ENCODE peak calls at places on chromosomes 2 and 18, in seven cellular contexts. A is stimulated activated CD8-positive, alpha-beta memory T cell treated with anti-CD3 and anti-CD28 coated beads, Interleukin-4, amount 100 ng/mL, for 4 hours; K is fibroblast of lung; X is adipocyte; C is NK-92 treated with Interleukin-12 subunit alpha and Interleukin-12 subunit beta, amount 100 ng/mL, for 24 hours; J is stimulated activated CD4-positive, alpha-beta T cell treated with anti-CD3 and anti-CD28 coated beads, Interleukin-15, amount 100 ng/mL, for 24 hours; B is HCT116. T is an unnamed sample.

GRCh38 chr2:154709215-154709614 is 10.7 kb downstream of the KCNJ3 start:
- DNase-seq in C (no peak), K (no peak), A (no peak), X (no peak), J (no peak), B (no peak), T (no peak)

GRCh38 chr18:9878783-9879242 is 7.0 kb upstream of the TXNDC2 start:
- DNase-seq in C (no peak), K (no peak), X (no peak), A (no peak), B (no peak), J (no peak), T (no peak)

GRCh38 chr2:127690696-127691095 is 10.6 kb upstream of the SFT2D3 start:
- DNase-seq in A (no peak), J (no peak), X (no peak), C (no peak), B (no peak), K (no peak), T (no peak)

GRCh38 chr2:162509288-162509968 is 165.5 kb downstream of the GCA start:
- DNase-seq in J (no peak), X (no peak), A (no peak), C (no peak), K (peak; percentile 48), B (no peak), T (no peak)

GRCh38 chr2:47867205-47867604 is 39.1 kb downstream of the FBXO11 start:
- DNase-seq in C (no peak), J (no peak), K (peak; percentile 88), X (peak; percentile 52), A (no peak), B (peak; percentile 31), T (no peak)

GRCh38 chr2:135798762-135799161 is 38.2 kb downstream of the LCT start:
- DNase-seq in A (no peak), K (no peak), C (no peak), B (no peak), X (no peak), J (no peak), T (no peak)

GRCh38 chr2:29065479-29065847 is 8.9 kb downstream of the PCARE start:
- DNase-seq in C (no peak), B (no peak), A (no peak), K (no peak), J (no peak), X (no peak), T (no peak)

GRCh38 chr2:209138079-209138478 is 285.8 kb upstream of the MAP2 start:
- DNase-seq in A (no peak), C (no peak), K (no peak), X (no peak), J (no peak), B (no peak), T (no peak)

GRCh38 chr2:46066116-46066515 is 231.1 kb upstream of the EPAS1 start:
- DNase-seq in B (no peak), K (peak; percentile 56), X (no peak), J (no peak), A (no peak), C (no peak), T (no peak)

GRCh38 chr2:135494917-135495316 is 36.1 kb downstream of the ZRANB3 start:
- DNase-seq in A (no peak), J (no peak), K (no peak), X (no peak), C (no peak), B (no peak), T (no peak)

GRCh38 chr18:35912332-35912731 is 60.1 kb upstream of the RMP24 start:
- DNase-seq in J (no peak), K (no peak), C (no peak), X (no peak), B (no peak), A (no peak), T (no peak)

GRCh38 chr2:179917272-179917671 is 55.9 kb upstream of the ZNF385B start:
- DNase-seq in A (no peak), B (no peak), X (peak; percentile 64), K (peak; percentile 77), J (no peak), C (no peak), T (no peak)

GRCh38 chr2:9757430-9758287 is 85.6 kb upstream of the TAF1B start:
- DNase-seq in J (no peak), A (no peak), X (peak; percentile 46), C (no peak), K (peak; percentile 68), B (no peak), T (no peak)

GRCh38 chr2:233979748-233980147 is 62.6 kb downstream of the TRPM8 start:
- DNase-seq in X (no peak), K (no peak), J (no peak), C (no peak), A (no peak), B (no peak), T (no peak)

GRCh38 chr2:239009001-239009961 is 161.4 kb downstream of the TWIST2 start:
- DNase-seq in A (no peak), B (no peak), J (no peak), C (no peak), K (no peak), X (no peak), T (no peak)

GRCh38 chr2:196337618-196337953 is 166.2 kb upstream of the STK17B start:
- DNase-seq in A (no peak), X (no peak), J (no peak), C (no peak), K (no peak), B (no peak), T (no peak)

GRCh38 chr2:241799522-241800197 is 9.3 kb upstream of the NEU4 start:
- DNase-seq in J (no peak), A (no peak), K (no peak), B (no peak), C (no peak), X (no peak), T (no peak)

GRCh38 chr2:199777315-199777714 is 73.7 kb downstream of the FTCDNL1 start:
- DNase-seq in C (no peak), A (no peak), B (no peak), X (no peak), J (no peak), K (no peak), T (no peak)

GRCh38 chr2:160783481-160783880 is 289.9 kb upstream of the RBMS1 start:
- DNase-seq in K (no peak), X (peak; percentile 21), J (no peak), C (no peak), B (no peak), A (no peak), T (no peak)

GRCh38 chr2:236061899-236062298 is 106.3 kb downstream of the GBX2 start:
- DNase-seq in X (no peak), C (no peak), A (no peak), J (no peak), B (no peak), K (no peak), T (no peak)

GRCh38 chr2:229798446-229799147 is 84.2 kb upstream of the DNER start:
- DNase-seq in K (peak; percentile 51), A (no peak), C (no peak), J (no peak), B (no peak), X (peak; percentile 73), T (no peak)

GRCh38 chr2:181471783-181472182 is 14.6 kb downstream of the ITGA4 start:
- DNase-seq in K (peak; percentile 43), C (no peak), J (no peak), X (no peak), A (no peak), B (no peak), T (no peak)

GRCh38 chr2:207121784-207122183 is 44.0 kb downstream of the KLF7 start:
- DNase-seq in A (no peak), J (no peak), X (peak; percentile 67), K (peak; percentile 90), C (no peak), B (peak; percentile 56), T (no peak)

GRCh38 chr18:58367425-58368140 is 261.3 kb downstream of the ALPK2 start:
- DNase-seq in X (no peak), B (no peak), J (no peak), C (no peak), A (no peak), K (no peak), T (no peak)

GRCh38 chr2:152537252-152537651 is 180.0 kb downstream of the PRPF40A start:
- DNase-seq in C (no peak), K (no peak), X (no peak), B (no peak), A (no peak), J (no peak), T (no peak)

GRCh38 chr18:55783921-55784320 is 195.9 kb upstream of the TCF4 start:
- DNase-seq in K (no peak), C (no peak), J (no peak), B (no peak), A (no peak), X (no peak), T (no peak)

GRCh38 chr2:30465171-30465545 is 18.1 kb downstream of the LCLAT1 start:
- DNase-seq in C (no peak), A (no peak), J (no peak), B (no peak), X (peak; percentile 6), K (no peak), T (no peak)

GRCh38 chr2:240819404-240820013 is 510 bp downstream of the KIF1A start:
- DNase-seq in X (peak; percentile 19), B (no peak), K (no peak), C (no peak), J (no peak), A (no peak), T (no peak)